ENCODE peak calls at places on chromosomes 6 and 20, in seven cellular contexts. One of them, this sample, is unnamed.

GRCh38 chr6:161644521-161644920 is 370.7 kb upstream of the AGPAT4 start:
- DNase-seq in RWPE2: no peak
- DNase-seq in fibroblast of the aortic adventitia: no peak
- DNase-seq in adrenal gland: peak
- DNase-seq in SK-N-SH: no peak
- DNase-seq in lower leg skin: no peak
- DNase-seq in A549: no peak
- DNase-seq in this sample: no peak

GRCh38 chr6:94478178-94479140 is 1059.1 kb upstream of the EPHA7 start:
- DNase-seq in RWPE2: no peak
- DNase-seq in fibroblast of the aortic adventitia: no peak
- DNase-seq in adrenal gland: no peak
- DNase-seq in SK-N-SH: no peak
- DNase-seq in lower leg skin: no peak
- DNase-seq in A549: no peak
- DNase-seq in this sample: no peak

GRCh38 chr6:11323666-11324452 is 91.4 kb upstream of the NEDD9 start:
- DNase-seq in RWPE2: no peak
- DNase-seq in fibroblast of the aortic adventitia: no peak
- DNase-seq in adrenal gland: peak
- DNase-seq in SK-N-SH: no peak
- DNase-seq in lower leg skin: no peak
- DNase-seq in A549: no peak
- DNase-seq in this sample: no peak

GRCh38 chr6:123875784-123876183 is 72.1 kb downstream of the NKAIN2 start:
- DNase-seq in RWPE2: no peak
- DNase-seq in fibroblast of the aortic adventitia: no peak
- DNase-seq in adrenal gland: no peak
- DNase-seq in SK-N-SH: no peak
- DNase-seq in lower leg skin: no peak
- DNase-seq in A549: no peak
- DNase-seq in this sample: no peak

GRCh38 chr20:33796263-33796906 is 14.8 kb upstream of the CHMP4B start:
- DNase-seq in RWPE2: no peak
- DNase-seq in fibroblast of the aortic adventitia: no peak
- DNase-seq in adrenal gland: no peak
- DNase-seq in SK-N-SH: no peak
- DNase-seq in lower leg skin: no peak
- DNase-seq in A549: no peak
- DNase-seq in this sample: no peak

GRCh38 chr20:49207071-49207470 is 12.1 kb upstream of the DDX27 start:
- DNase-seq in RWPE2: no peak
- DNase-seq in fibroblast of the aortic adventitia: no peak
- DNase-seq in adrenal gland: no peak
- DNase-seq in SK-N-SH: no peak
- DNase-seq in lower leg skin: no peak
- DNase-seq in A549: no peak
- DNase-seq in this sample: no peak

GRCh38 chr6:41187924-41188886 is 12.7 kb downstream of the TREML2 start:
- DNase-seq in RWPE2: no peak
- DNase-seq in fibroblast of the aortic adventitia: no peak
- DNase-seq in adrenal gland: no peak
- DNase-seq in SK-N-SH: no peak
- DNase-seq in lower leg skin: no peak
- DNase-seq in A549: no peak
- DNase-seq in this sample: no peak

GRCh38 chr6:25670208-25670607 is 18.2 kb downstream of the SCGN start:
- DNase-seq in RWPE2: no peak
- DNase-seq in fibroblast of the aortic adventitia: no peak
- DNase-seq in adrenal gland: no peak
- DNase-seq in SK-N-SH: no peak
- DNase-seq in lower leg skin: no peak
- DNase-seq in A549: no peak
- DNase-seq in this sample: no peak

GRCh38 chr20:56328861-56329260 is 29.9 kb upstream of the FAM210B start:
- DNase-seq in RWPE2: peak
- DNase-seq in fibroblast of the aortic adventitia: peak
- DNase-seq in adrenal gland: peak
- DNase-seq in SK-N-SH: no peak
- DNase-seq in lower leg skin: no peak
- DNase-seq in A549: no peak
- DNase-seq in this sample: peak

GRCh38 chr20:58515240-58516212 is at the start of gene APCDD1L:
- DNase-seq in RWPE2: peak
- DNase-seq in fibroblast of the aortic adventitia: peak
- DNase-seq in adrenal gland: no peak
- DNase-seq in SK-N-SH: no peak
- DNase-seq in lower leg skin: no peak
- DNase-seq in A549: no peak
- DNase-seq in this sample: peak

GRCh38 chr6:85691478-85691877 is 48.8 kb upstream of the SYNCRIP start:
- DNase-seq in RWPE2: no peak
- DNase-seq in fibroblast of the aortic adventitia: no peak
- DNase-seq in adrenal gland: no peak
- DNase-seq in SK-N-SH: no peak
- DNase-seq in lower leg skin: no peak
- DNase-seq in A549: no peak
- DNase-seq in this sample: no peak

GRCh38 chr6:151400473-151400872 is 9.1 kb upstream of the ZBTB2 start:
- DNase-seq in RWPE2: no peak
- DNase-seq in fibroblast of the aortic adventitia: no peak
- DNase-seq in adrenal gland: no peak
- DNase-seq in SK-N-SH: no peak
- DNase-seq in lower leg skin: no peak
- DNase-seq in A549: no peak
- DNase-seq in this sample: no peak

GRCh38 chr6:110949679-110950285 is 8.7 kb upstream of the GTF3C6 start:
- DNase-seq in RWPE2: no peak
- DNase-seq in fibroblast of the aortic adventitia: peak
- DNase-seq in adrenal gland: no peak
- DNase-seq in SK-N-SH: peak
- DNase-seq in lower leg skin: no peak
- DNase-seq in A549: no peak
- DNase-seq in this sample: no peak

GRCh38 chr6:111709615-111710398 is 104.1 kb upstream of the TRAF3IP2 start:
- DNase-seq in RWPE2: no peak
- DNase-seq in fibroblast of the aortic adventitia: peak
- DNase-seq in adrenal gland: peak
- DNase-seq in SK-N-SH: peak
- DNase-seq in lower leg skin: peak
- DNase-seq in A549: peak
- DNase-seq in this sample: peak

GRCh38 chr20:3768342-3769130 is 983 bp upstream of the ADISSP start:
- DNase-seq in RWPE2: peak
- DNase-seq in fibroblast of the aortic adventitia: peak
- DNase-seq in adrenal gland: peak
- DNase-seq in SK-N-SH: peak
- DNase-seq in lower leg skin: peak
- DNase-seq in A549: peak
- DNase-seq in this sample: peak

GRCh38 chr20:38645980-38646858 is 44.6 kb downstream of the ARHGAP40 start:
- DNase-seq in RWPE2: peak
- DNase-seq in fibroblast of the aortic adventitia: peak
- DNase-seq in adrenal gland: peak
- DNase-seq in SK-N-SH: peak
- DNase-seq in lower leg skin: peak
- DNase-seq in A549: peak
- DNase-seq in this sample: peak

GRCh38 chr6:40999498-41000070 is 39.4 kb downstream of the UNC5CL start:
- DNase-seq in RWPE2: no peak
- DNase-seq in fibroblast of the aortic adventitia: peak
- DNase-seq in adrenal gland: peak
- DNase-seq in SK-N-SH: peak
- DNase-seq in lower leg skin: peak
- DNase-seq in A549: peak
- DNase-seq in this sample: peak

GRCh38 chr20:6277661-6278060 is 154.8 kb upstream of the FERMT1 start:
- DNase-seq in RWPE2: no peak
- DNase-seq in fibroblast of the aortic adventitia: no peak
- DNase-seq in adrenal gland: no peak
- DNase-seq in SK-N-SH: no peak
- DNase-seq in lower leg skin: no peak
- DNase-seq in A549: no peak
- DNase-seq in this sample: no peak

GRCh38 chr6:157429248-157429647 is 48.3 kb downstream of the ZDHHC14 start:
- DNase-seq in RWPE2: no peak
- DNase-seq in fibroblast of the aortic adventitia: no peak
- DNase-seq in adrenal gland: no peak
- DNase-seq in SK-N-SH: no peak
- DNase-seq in lower leg skin: no peak
- DNase-seq in A549: no peak
- DNase-seq in this sample: no peak

DNA sequence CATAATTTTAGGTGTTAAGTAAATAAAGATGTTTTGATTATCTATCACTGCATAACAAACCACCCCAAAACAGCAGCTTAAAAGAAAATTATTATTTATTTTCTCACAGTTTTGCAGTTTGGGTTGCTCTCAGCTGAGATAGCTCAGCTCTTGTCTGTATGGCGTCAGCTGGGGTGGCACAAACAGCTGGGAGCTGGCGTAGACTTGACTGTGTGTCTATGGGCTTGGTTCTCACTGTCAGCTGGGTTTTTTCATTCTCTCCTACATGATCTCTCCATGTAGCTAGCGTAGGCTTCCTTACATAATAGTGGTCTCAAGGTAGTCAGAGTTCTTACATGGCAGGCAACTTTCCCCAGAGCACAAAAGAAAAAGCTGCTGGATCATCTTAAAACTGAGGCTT is 6.5 kb upstream of the TMEM74B start:
- DNase-seq in RWPE2: no peak
- DNase-seq in fibroblast of the aortic adventitia: no peak
- DNase-seq in adrenal gland: no peak
- DNase-seq in SK-N-SH: no peak
- DNase-seq in lower leg skin: no peak
- DNase-seq in A549: no peak
- DNase-seq in this sample: no peak
- TF ChIP-seq CTCF in RWPE2: no peak
- TF ChIP-seq CTCF in fibroblast of the aortic adventitia: no peak
- TF ChIP-seq CTCF in adrenal gland: no peak
- TF ChIP-seq CTCF in SK-N-SH: no peak
- TF ChIP-seq CTCF in lower leg skin: no peak
- TF ChIP-seq CTCF in A549: no peak
- TF ChIP-seq CTCF in this sample: no peak

GRCh38 chr20:39829255-39829654 is 859.8 kb downstream of the MAFB start:
- DNase-seq in RWPE2: no peak
- DNase-seq in fibroblast of the aortic adventitia: no peak
- DNase-seq in adrenal gland: no peak
- DNase-seq in SK-N-SH: no peak
- DNase-seq in lower leg skin: no peak
- DNase-seq in A549: no peak
- DNase-seq in this sample: peak
- TF ChIP-seq CTCF in RWPE2: no peak
- TF ChIP-seq CTCF in fibroblast of the aortic adventitia: peak
- TF ChIP-seq CTCF in adrenal gland: peak
- TF ChIP-seq CTCF in SK-N-SH: peak
- TF ChIP-seq CTCF in lower leg skin: no peak
- TF ChIP-seq CTCF in A549: no peak
- TF ChIP-seq CTCF in this sample: peak

GRCh38 chr20:21510995-21511394 is 2.9 kb downstream of the NKX2-2 start:
- DNase-seq in RWPE2: no peak
- DNase-seq in fibroblast of the aortic adventitia: no peak
- DNase-seq in adrenal gland: no peak
- DNase-seq in SK-N-SH: no peak
- DNase-seq in lower leg skin: no peak
- DNase-seq in A549: no peak
- DNase-seq in this sample: no peak

GRCh38 chr20:21509079-21509596 is 4.7 kb downstream of the NKX2-2 start:
- DNase-seq in RWPE2: no peak
- DNase-seq in fibroblast of the aortic adventitia: no peak
- DNase-seq in adrenal gland: no peak
- DNase-seq in SK-N-SH: no peak
- DNase-seq in lower leg skin: no peak
- DNase-seq in A549: no peak
- DNase-seq in this sample: no peak

GRCh38 chr20:21508230-21509078 is 5.4 kb downstream of the NKX2-2 start:
- DNase-seq in RWPE2: no peak
- DNase-seq in fibroblast of the aortic adventitia: no peak
- DNase-seq in adrenal gland: no peak
- DNase-seq in SK-N-SH: peak
- DNase-seq in lower leg skin: no peak
- DNase-seq in A549: no peak
- DNase-seq in this sample: no peak

GRCh38 chr20:21510414-21510971 is 3.4 kb downstream of the NKX2-2 start:
- DNase-seq in RWPE2: no peak
- DNase-seq in fibroblast of the aortic adventitia: no peak
- DNase-seq in adrenal gland: no peak
- DNase-seq in SK-N-SH: peak
- DNase-seq in lower leg skin: no peak
- DNase-seq in A549: no peak
- DNase-seq in this sample: peak

DNA sequence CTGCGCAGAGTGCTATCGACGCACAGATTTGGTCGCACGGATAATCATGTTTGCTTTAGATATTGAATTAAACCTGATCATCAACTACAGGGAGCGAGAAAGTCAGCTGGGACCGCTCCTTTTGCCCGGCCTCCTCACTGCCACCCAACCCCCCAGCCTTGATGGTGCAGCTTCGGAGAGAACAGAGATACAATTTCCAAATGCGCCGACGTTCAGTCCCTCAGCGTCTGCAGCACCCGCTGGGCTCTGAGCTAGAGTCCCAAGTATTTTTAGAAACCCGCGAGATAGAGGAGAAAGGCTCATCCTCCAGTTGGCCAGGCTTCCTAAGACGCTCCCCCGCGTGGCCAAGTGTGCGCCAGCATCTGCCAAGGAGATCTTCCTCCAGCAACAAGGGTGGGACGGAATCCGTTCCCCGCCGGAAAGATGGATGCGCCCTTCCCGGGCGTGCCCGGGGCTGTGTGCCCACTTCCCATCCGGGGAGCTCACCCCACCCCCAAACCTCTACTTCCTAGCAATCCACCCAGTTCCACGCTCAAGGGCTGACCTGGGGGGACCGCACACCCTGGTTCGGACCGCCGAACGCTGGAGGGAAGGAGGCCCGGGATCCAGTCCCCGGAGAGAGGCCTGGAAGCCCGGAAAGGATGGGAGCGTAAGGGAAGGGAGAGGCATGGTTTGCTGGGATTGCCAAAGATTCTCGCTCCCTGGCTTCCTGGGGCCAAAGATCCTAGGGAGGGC is 4.1 kb downstream of the NKX2-2 start:
- DNase-seq in RWPE2: no peak
- DNase-seq in fibroblast of the aortic adventitia: peak
- DNase-seq in adrenal gland: no peak
- DNase-seq in SK-N-SH: peak
- DNase-seq in lower leg skin: no peak
- DNase-seq in A549: no peak
- DNase-seq in this sample: no peak
- TF ChIP-seq CTCF in RWPE2: peak
- TF ChIP-seq CTCF in fibroblast of the aortic adventitia: peak
- TF ChIP-seq CTCF in adrenal gland: no peak
- TF ChIP-seq CTCF in SK-N-SH: peak
- TF ChIP-seq CTCF in lower leg skin: no peak
- TF ChIP-seq CTCF in A549: no peak
- TF ChIP-seq CTCF in this sample: no peak

DNA sequence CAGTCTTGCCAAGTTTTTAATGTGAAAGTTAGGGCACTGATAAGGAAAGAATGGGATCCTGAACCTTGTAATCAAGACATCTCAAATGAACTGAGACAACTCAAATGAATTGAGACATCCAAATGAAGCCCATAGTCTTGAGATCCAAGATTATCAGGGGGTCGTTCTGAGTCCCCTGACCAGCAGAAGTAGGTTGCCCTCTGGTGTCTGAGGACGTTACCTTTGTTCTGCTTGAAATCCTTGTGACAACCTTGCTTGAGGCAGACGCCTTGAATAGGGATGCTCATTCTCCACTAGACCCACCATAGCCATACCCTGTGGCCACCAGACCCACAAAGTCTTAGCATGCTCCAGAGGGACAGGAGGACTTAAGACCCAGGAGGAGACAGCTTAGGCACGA is 37.7 kb downstream of the ZBTB9 start:
- DNase-seq in RWPE2: no peak
- DNase-seq in fibroblast of the aortic adventitia: no peak
- DNase-seq in adrenal gland: no peak
- DNase-seq in SK-N-SH: no peak
- DNase-seq in lower leg skin: no peak
- DNase-seq in A549: no peak
- DNase-seq in this sample: no peak
- TF ChIP-seq CTCF in RWPE2: no peak
- TF ChIP-seq CTCF in fibroblast of the aortic adventitia: no peak
- TF ChIP-seq CTCF in adrenal gland: no peak
- TF ChIP-seq CTCF in SK-N-SH: no peak
- TF ChIP-seq CTCF in lower leg skin: no peak
- TF ChIP-seq CTCF in A549: no peak
- TF ChIP-seq CTCF in this sample: no peak

This sample was measured in nephron progenitor cell.